ENCODE peak calls at places on chromosomes 2 and 18, in five cellular contexts. One of them, this sample, is unnamed.

GRCh38 chr18:58231930-58232329 is 187.9 kb downstream of the NEDD4L start:
- DNase-seq in EH: peak; percentile 40
- DNase-seq in stimulated activated CD4-positive, alpha-beta T cell treated with anti-CD3 and anti-CD28 coated beads, TNF-alpha, amount 100 ng/mL, for 4 hours: no peak
- DNase-seq in activated CD4-positive, alpha-beta T cell treated with anti-CD3 and anti-CD28 coated beads, Interleukin-2, amount 50 U/mL, for 1 hour: no peak
- DNase-seq in epithelial cell of esophagus: peak; percentile 64
- DNase-seq in this sample: peak; percentile 68

GRCh38 chr2:144489315-144489920 is 30.5 kb downstream of the ZEB2 start:
- DNase-seq in epithelial cell of esophagus: no peak
- DNase-seq in EH: no peak
- DNase-seq in activated CD4-positive, alpha-beta T cell treated with anti-CD3 and anti-CD28 coated beads, Interleukin-2, amount 50 U/mL, for 1 hour: no peak
- DNase-seq in stimulated activated CD4-positive, alpha-beta T cell treated with anti-CD3 and anti-CD28 coated beads, TNF-alpha, amount 100 ng/mL, for 4 hours: no peak
- DNase-seq in this sample: no peak

GRCh38 chr2:68715353-68716041 is 19.1 kb upstream of the ARHGAP25 start:
- DNase-seq in stimulated activated CD4-positive, alpha-beta T cell treated with anti-CD3 and anti-CD28 coated beads, TNF-alpha, amount 100 ng/mL, for 4 hours: no peak
- DNase-seq in EH: peak; percentile 47
- DNase-seq in activated CD4-positive, alpha-beta T cell treated with anti-CD3 and anti-CD28 coated beads, Interleukin-2, amount 50 U/mL, for 1 hour: peak; percentile 38
- DNase-seq in epithelial cell of esophagus: peak; percentile 73
- DNase-seq in this sample: peak; percentile 96

GRCh38 chr2:85763831-85764230 is 10.0 kb downstream of the ATOH8 start:
- DNase-seq in epithelial cell of esophagus: no peak
- DNase-seq in EH: no peak
- DNase-seq in activated CD4-positive, alpha-beta T cell treated with anti-CD3 and anti-CD28 coated beads, Interleukin-2, amount 50 U/mL, for 1 hour: no peak
- DNase-seq in stimulated activated CD4-positive, alpha-beta T cell treated with anti-CD3 and anti-CD28 coated beads, TNF-alpha, amount 100 ng/mL, for 4 hours: no peak
- DNase-seq in this sample: no peak

GRCh38 chr2:77169426-77169825 is 352.8 kb downstream of the LRRTM4 start:
- DNase-seq in EH: no peak
- DNase-seq in activated CD4-positive, alpha-beta T cell treated with anti-CD3 and anti-CD28 coated beads, Interleukin-2, amount 50 U/mL, for 1 hour: no peak
- DNase-seq in epithelial cell of esophagus: no peak
- DNase-seq in stimulated activated CD4-positive, alpha-beta T cell treated with anti-CD3 and anti-CD28 coated beads, TNF-alpha, amount 100 ng/mL, for 4 hours: no peak
- DNase-seq in this sample: no peak

GRCh38 chr2:210028178-210028577 is 25.7 kb downstream of the RPE start:
- DNase-seq in EH: no peak
- DNase-seq in activated CD4-positive, alpha-beta T cell treated with anti-CD3 and anti-CD28 coated beads, Interleukin-2, amount 50 U/mL, for 1 hour: no peak
- DNase-seq in stimulated activated CD4-positive, alpha-beta T cell treated with anti-CD3 and anti-CD28 coated beads, TNF-alpha, amount 100 ng/mL, for 4 hours: no peak
- DNase-seq in epithelial cell of esophagus: no peak
- DNase-seq in this sample: no peak

GRCh38 chr2:195575879-195576391 is 81.1 kb upstream of the SLC39A10 start:
- DNase-seq in EH: peak; percentile 92
- DNase-seq in activated CD4-positive, alpha-beta T cell treated with anti-CD3 and anti-CD28 coated beads, Interleukin-2, amount 50 U/mL, for 1 hour: no peak
- DNase-seq in stimulated activated CD4-positive, alpha-beta T cell treated with anti-CD3 and anti-CD28 coated beads, TNF-alpha, amount 100 ng/mL, for 4 hours: no peak
- DNase-seq in epithelial cell of esophagus: peak; percentile 89
- DNase-seq in this sample: peak; percentile 78

GRCh38 chr2:5077479-5078089 is 614.6 kb upstream of the SOX11 start:
- DNase-seq in epithelial cell of esophagus: peak; percentile 13
- DNase-seq in activated CD4-positive, alpha-beta T cell treated with anti-CD3 and anti-CD28 coated beads, Interleukin-2, amount 50 U/mL, for 1 hour: no peak
- DNase-seq in EH: peak; percentile 0
- DNase-seq in stimulated activated CD4-positive, alpha-beta T cell treated with anti-CD3 and anti-CD28 coated beads, TNF-alpha, amount 100 ng/mL, for 4 hours: no peak
- DNase-seq in this sample: no peak

GRCh38 chr2:200913654-200914053 is 24.5 kb downstream of the NIF3L1 start:
- DNase-seq in activated CD4-positive, alpha-beta T cell treated with anti-CD3 and anti-CD28 coated beads, Interleukin-2, amount 50 U/mL, for 1 hour: no peak
- DNase-seq in epithelial cell of esophagus: peak; percentile 22
- DNase-seq in EH: peak; percentile 84
- DNase-seq in stimulated activated CD4-positive, alpha-beta T cell treated with anti-CD3 and anti-CD28 coated beads, TNF-alpha, amount 100 ng/mL, for 4 hours: no peak
- DNase-seq in this sample: no peak

GRCh38 chr18:75204978-75205759 is 3.8 kb downstream of the PTGR3 start:
- DNase-seq in epithelial cell of esophagus: no peak
- DNase-seq in stimulated activated CD4-positive, alpha-beta T cell treated with anti-CD3 and anti-CD28 coated beads, TNF-alpha, amount 100 ng/mL, for 4 hours: no peak
- DNase-seq in activated CD4-positive, alpha-beta T cell treated with anti-CD3 and anti-CD28 coated beads, Interleukin-2, amount 50 U/mL, for 1 hour: no peak
- DNase-seq in EH: peak; percentile 48
- DNase-seq in this sample: no peak

GRCh38 chr2:155035246-155035645 is 336.8 kb downstream of the KCNJ3 start:
- DNase-seq in activated CD4-positive, alpha-beta T cell treated with anti-CD3 and anti-CD28 coated beads, Interleukin-2, amount 50 U/mL, for 1 hour: no peak
- DNase-seq in EH: no peak
- DNase-seq in epithelial cell of esophagus: no peak
- DNase-seq in stimulated activated CD4-positive, alpha-beta T cell treated with anti-CD3 and anti-CD28 coated beads, TNF-alpha, amount 100 ng/mL, for 4 hours: no peak
- DNase-seq in this sample: no peak

GRCh38 chr2:112666764-112667122 is 21.0 kb downstream of the SLC20A1 start:
- DNase-seq in stimulated activated CD4-positive, alpha-beta T cell treated with anti-CD3 and anti-CD28 coated beads, TNF-alpha, amount 100 ng/mL, for 4 hours: no peak
- DNase-seq in epithelial cell of esophagus: peak; percentile 35
- DNase-seq in EH: no peak
- DNase-seq in activated CD4-positive, alpha-beta T cell treated with anti-CD3 and anti-CD28 coated beads, Interleukin-2, amount 50 U/mL, for 1 hour: no peak
- DNase-seq in this sample: no peak

GRCh38 chr2:218761795-218762194 is 20.2 kb upstream of the CYP27A1 start:
- DNase-seq in epithelial cell of esophagus: no peak
- DNase-seq in activated CD4-positive, alpha-beta T cell treated with anti-CD3 and anti-CD28 coated beads, Interleukin-2, amount 50 U/mL, for 1 hour: no peak
- DNase-seq in EH: no peak
- DNase-seq in stimulated activated CD4-positive, alpha-beta T cell treated with anti-CD3 and anti-CD28 coated beads, TNF-alpha, amount 100 ng/mL, for 4 hours: no peak
- DNase-seq in this sample: no peak

GRCh38 chr2:159137511-159138101 is 148.9 kb downstream of the WDSUB1 start:
- DNase-seq in activated CD4-positive, alpha-beta T cell treated with anti-CD3 and anti-CD28 coated beads, Interleukin-2, amount 50 U/mL, for 1 hour: no peak
- DNase-seq in stimulated activated CD4-positive, alpha-beta T cell treated with anti-CD3 and anti-CD28 coated beads, TNF-alpha, amount 100 ng/mL, for 4 hours: no peak
- DNase-seq in epithelial cell of esophagus: peak; percentile 34
- DNase-seq in EH: peak; percentile 48
- DNase-seq in this sample: no peak

GRCh38 chr2:147355706-147356105 is 489.1 kb upstream of the ACVR2A start:
- DNase-seq in EH: no peak
- DNase-seq in stimulated activated CD4-positive, alpha-beta T cell treated with anti-CD3 and anti-CD28 coated beads, TNF-alpha, amount 100 ng/mL, for 4 hours: no peak
- DNase-seq in epithelial cell of esophagus: peak; percentile 38
- DNase-seq in activated CD4-positive, alpha-beta T cell treated with anti-CD3 and anti-CD28 coated beads, Interleukin-2, amount 50 U/mL, for 1 hour: no peak
- DNase-seq in this sample: no peak

GRCh38 chr18:11883153-11883552 is 25.0 kb downstream of the MPPE1 start:
- DNase-seq in activated CD4-positive, alpha-beta T cell treated with anti-CD3 and anti-CD28 coated beads, Interleukin-2, amount 50 U/mL, for 1 hour: no peak
- DNase-seq in EH: peak; percentile 11
- DNase-seq in epithelial cell of esophagus: no peak
- DNase-seq in stimulated activated CD4-positive, alpha-beta T cell treated with anti-CD3 and anti-CD28 coated beads, TNF-alpha, amount 100 ng/mL, for 4 hours: no peak
- DNase-seq in this sample: no peak

GRCh38 chr2:127632592-127633489 is 13.1 kb upstream of the GPR17 start:
- DNase-seq in epithelial cell of esophagus: no peak
- DNase-seq in EH: no peak
- DNase-seq in stimulated activated CD4-positive, alpha-beta T cell treated with anti-CD3 and anti-CD28 coated beads, TNF-alpha, amount 100 ng/mL, for 4 hours: no peak
- DNase-seq in activated CD4-positive, alpha-beta T cell treated with anti-CD3 and anti-CD28 coated beads, Interleukin-2, amount 50 U/mL, for 1 hour: no peak
- DNase-seq in this sample: peak; percentile 77

GRCh38 chr18:3177902-3178687 is 41.7 kb downstream of the MYOM1 start:
- DNase-seq in activated CD4-positive, alpha-beta T cell treated with anti-CD3 and anti-CD28 coated beads, Interleukin-2, amount 50 U/mL, for 1 hour: no peak
- DNase-seq in EH: no peak
- DNase-seq in stimulated activated CD4-positive, alpha-beta T cell treated with anti-CD3 and anti-CD28 coated beads, TNF-alpha, amount 100 ng/mL, for 4 hours: no peak
- DNase-seq in epithelial cell of esophagus: no peak
- DNase-seq in this sample: peak; percentile 88

GRCh38 chr2:241009191-241009590 is 10.8 kb downstream of the SNED1 start:
- DNase-seq in EH: no peak
- DNase-seq in activated CD4-positive, alpha-beta T cell treated with anti-CD3 and anti-CD28 coated beads, Interleukin-2, amount 50 U/mL, for 1 hour: no peak
- DNase-seq in epithelial cell of esophagus: no peak
- DNase-seq in stimulated activated CD4-positive, alpha-beta T cell treated with anti-CD3 and anti-CD28 coated beads, TNF-alpha, amount 100 ng/mL, for 4 hours: no peak
- DNase-seq in this sample: no peak

GRCh38 chr2:10839813-10840212 is 27.2 kb upstream of the PDIA6 start:
- DNase-seq in epithelial cell of esophagus: peak; percentile 30
- DNase-seq in activated CD4-positive, alpha-beta T cell treated with anti-CD3 and anti-CD28 coated beads, Interleukin-2, amount 50 U/mL, for 1 hour: no peak
- DNase-seq in EH: peak; percentile 54
- DNase-seq in stimulated activated CD4-positive, alpha-beta T cell treated with anti-CD3 and anti-CD28 coated beads, TNF-alpha, amount 100 ng/mL, for 4 hours: no peak
- DNase-seq in this sample: no peak

This sample was measured in Karpas-422.